ENCODE peak calls at places on chromosomes 1 and 21, in seven cellular contexts. One of them, this sample, is unnamed.

GRCh38 chr21:42207426-42207825 is 11.5 kb upstream of the ABCG1 start:
- DNase-seq in sigmoid colon: no peak
- DNase-seq in SK-N-SH: no peak
- DNase-seq in transverse colon: no peak
- DNase-seq in suprapubic skin: peak
- DNase-seq in K562: no peak
- DNase-seq in esophagus muscularis mucosa: no peak
- DNase-seq in this sample: no peak

GRCh38 chr1:221174598-221174997 is 295.4 kb downstream of the HLX start:
- DNase-seq in transverse colon: no peak
- DNase-seq in esophagus muscularis mucosa: no peak
- DNase-seq in sigmoid colon: no peak
- DNase-seq in K562: no peak
- DNase-seq in suprapubic skin: no peak
- DNase-seq in SK-N-SH: no peak
- DNase-seq in this sample: no peak

GRCh38 chr1:59199734-59200376 is 97.0 kb upstream of the FGGY start:
- DNase-seq in sigmoid colon: no peak
- DNase-seq in esophagus muscularis mucosa: no peak
- DNase-seq in transverse colon: no peak
- DNase-seq in suprapubic skin: no peak
- DNase-seq in SK-N-SH: no peak
- DNase-seq in K562: no peak
- DNase-seq in this sample: no peak

GRCh38 chr1:53206735-53207379 is 10.2 kb downstream of the CPT2 start:
- DNase-seq in SK-N-SH: no peak
- DNase-seq in K562: no peak
- DNase-seq in transverse colon: no peak
- DNase-seq in sigmoid colon: no peak
- DNase-seq in esophagus muscularis mucosa: no peak
- DNase-seq in suprapubic skin: no peak
- DNase-seq in this sample: no peak

GRCh38 chr1:16122916-16123315 is 33.0 kb downstream of the EPHA2 start:
- DNase-seq in sigmoid colon: peak
- DNase-seq in K562: no peak
- DNase-seq in suprapubic skin: no peak
- DNase-seq in transverse colon: no peak
- DNase-seq in SK-N-SH: no peak
- DNase-seq in esophagus muscularis mucosa: no peak
- DNase-seq in this sample: peak

GRCh38 chr1:109199710-109200109 is 14.0 kb upstream of the SARS1 start:
- DNase-seq in sigmoid colon: no peak
- DNase-seq in suprapubic skin: no peak
- DNase-seq in transverse colon: no peak
- DNase-seq in SK-N-SH: no peak
- DNase-seq in esophagus muscularis mucosa: no peak
- DNase-seq in K562: no peak
- DNase-seq in this sample: peak

GRCh38 chr1:36151845-36152203 is 2.5 kb upstream of the TRAPPC3 start:
- DNase-seq in K562: no peak
- DNase-seq in esophagus muscularis mucosa: no peak
- DNase-seq in suprapubic skin: no peak
- DNase-seq in transverse colon: peak
- DNase-seq in sigmoid colon: no peak
- DNase-seq in SK-N-SH: no peak
- DNase-seq in this sample: no peak

GRCh38 chr1:149849246-149849946 is 50.0 kb upstream of the BOLA1 start:
- DNase-seq in suprapubic skin: no peak
- DNase-seq in esophagus muscularis mucosa: no peak
- DNase-seq in SK-N-SH: no peak
- DNase-seq in sigmoid colon: no peak
- DNase-seq in transverse colon: no peak
- DNase-seq in K562: no peak
- DNase-seq in this sample: peak

GRCh38 chr1:154906621-154907081 is 29.9 kb downstream of the PMVK start:
- DNase-seq in transverse colon: peak
- DNase-seq in SK-N-SH: no peak
- DNase-seq in K562: no peak
- DNase-seq in suprapubic skin: no peak
- DNase-seq in sigmoid colon: peak
- DNase-seq in esophagus muscularis mucosa: no peak
- DNase-seq in this sample: peak

GRCh38 chr1:1344672-1345361 is 4.4 kb downstream of the DVL1 start:
- DNase-seq in esophagus muscularis mucosa: no peak
- DNase-seq in sigmoid colon: no peak
- DNase-seq in transverse colon: peak
- DNase-seq in suprapubic skin: no peak
- DNase-seq in K562: peak
- DNase-seq in SK-N-SH: peak
- DNase-seq in this sample: no peak

GRCh38 chr1:222042120-222042519 is 300.2 kb upstream of the DUSP10 start:
- DNase-seq in esophagus muscularis mucosa: no peak
- DNase-seq in sigmoid colon: no peak
- DNase-seq in SK-N-SH: no peak
- DNase-seq in K562: no peak
- DNase-seq in suprapubic skin: no peak
- DNase-seq in transverse colon: no peak
- DNase-seq in this sample: no peak

GRCh38 chr21:25887646-25888321 is 153.0 kb downstream of the GABPA start:
- DNase-seq in SK-N-SH: no peak
- DNase-seq in transverse colon: peak
- DNase-seq in esophagus muscularis mucosa: no peak
- DNase-seq in suprapubic skin: no peak
- DNase-seq in K562: no peak
- DNase-seq in sigmoid colon: no peak
- DNase-seq in this sample: no peak

GRCh38 chr1:2821970-2822620 is 20.6 kb upstream of the TTC34 start:
- DNase-seq in K562: peak
- DNase-seq in SK-N-SH: peak
- DNase-seq in esophagus muscularis mucosa: no peak
- DNase-seq in sigmoid colon: no peak
- DNase-seq in suprapubic skin: no peak
- DNase-seq in transverse colon: peak
- DNase-seq in this sample: no peak

GRCh38 chr1:92923664-92924063 is 37.6 kb downstream of the DIPK1A start:
- DNase-seq in sigmoid colon: no peak
- DNase-seq in SK-N-SH: no peak
- DNase-seq in suprapubic skin: no peak
- DNase-seq in esophagus muscularis mucosa: no peak
- DNase-seq in transverse colon: no peak
- DNase-seq in K562: no peak
- DNase-seq in this sample: no peak

GRCh38 chr1:235714205-235714897 is 64.8 kb upstream of the GNG4 start:
- DNase-seq in esophagus muscularis mucosa: no peak
- DNase-seq in K562: no peak
- DNase-seq in suprapubic skin: no peak
- DNase-seq in transverse colon: no peak
- DNase-seq in sigmoid colon: no peak
- DNase-seq in SK-N-SH: no peak
- DNase-seq in this sample: no peak

GRCh38 chr1:212691561-212692071 is 8.0 kb downstream of the BATF3 start:
- DNase-seq in K562: no peak
- DNase-seq in transverse colon: no peak
- DNase-seq in sigmoid colon: no peak
- DNase-seq in esophagus muscularis mucosa: no peak
- DNase-seq in suprapubic skin: peak
- DNase-seq in SK-N-SH: no peak
- DNase-seq in this sample: no peak

GRCh38 chr1:219507432-219507831 is 105.5 kb downstream of the ZC3H11B start:
- DNase-seq in suprapubic skin: no peak
- DNase-seq in K562: no peak
- DNase-seq in esophagus muscularis mucosa: no peak
- DNase-seq in sigmoid colon: no peak
- DNase-seq in transverse colon: no peak
- DNase-seq in SK-N-SH: no peak
- DNase-seq in this sample: no peak

GRCh38 chr21:28754127-28754611 is 238.5 kb downstream of the LTN1 start:
- DNase-seq in K562: no peak
- DNase-seq in sigmoid colon: peak
- DNase-seq in transverse colon: peak
- DNase-seq in suprapubic skin: no peak
- DNase-seq in SK-N-SH: no peak
- DNase-seq in esophagus muscularis mucosa: no peak
- DNase-seq in this sample: no peak

GRCh38 chr21:44498280-44498964 is 41.6 kb downstream of the KRTAP10-1 start:
- DNase-seq in transverse colon: no peak
- DNase-seq in esophagus muscularis mucosa: no peak
- DNase-seq in suprapubic skin: no peak
- DNase-seq in K562: no peak
- DNase-seq in SK-N-SH: no peak
- DNase-seq in sigmoid colon: no peak
- DNase-seq in this sample: no peak

GRCh38 chr1:15678578-15678977 is 5.5 kb upstream of the PLEKHM2 start:
- DNase-seq in transverse colon: no peak
- DNase-seq in esophagus muscularis mucosa: no peak
- DNase-seq in K562: no peak
- DNase-seq in suprapubic skin: no peak
- DNase-seq in sigmoid colon: no peak
- DNase-seq in SK-N-SH: no peak
- DNase-seq in this sample: peak

GRCh38 chr21:43276811-43277210 is 108.0 kb downstream of the CRYAA start:
- DNase-seq in SK-N-SH: no peak
- DNase-seq in esophagus muscularis mucosa: no peak
- DNase-seq in transverse colon: no peak
- DNase-seq in K562: no peak
- DNase-seq in suprapubic skin: no peak
- DNase-seq in sigmoid colon: no peak
- DNase-seq in this sample: no peak

DNA sequence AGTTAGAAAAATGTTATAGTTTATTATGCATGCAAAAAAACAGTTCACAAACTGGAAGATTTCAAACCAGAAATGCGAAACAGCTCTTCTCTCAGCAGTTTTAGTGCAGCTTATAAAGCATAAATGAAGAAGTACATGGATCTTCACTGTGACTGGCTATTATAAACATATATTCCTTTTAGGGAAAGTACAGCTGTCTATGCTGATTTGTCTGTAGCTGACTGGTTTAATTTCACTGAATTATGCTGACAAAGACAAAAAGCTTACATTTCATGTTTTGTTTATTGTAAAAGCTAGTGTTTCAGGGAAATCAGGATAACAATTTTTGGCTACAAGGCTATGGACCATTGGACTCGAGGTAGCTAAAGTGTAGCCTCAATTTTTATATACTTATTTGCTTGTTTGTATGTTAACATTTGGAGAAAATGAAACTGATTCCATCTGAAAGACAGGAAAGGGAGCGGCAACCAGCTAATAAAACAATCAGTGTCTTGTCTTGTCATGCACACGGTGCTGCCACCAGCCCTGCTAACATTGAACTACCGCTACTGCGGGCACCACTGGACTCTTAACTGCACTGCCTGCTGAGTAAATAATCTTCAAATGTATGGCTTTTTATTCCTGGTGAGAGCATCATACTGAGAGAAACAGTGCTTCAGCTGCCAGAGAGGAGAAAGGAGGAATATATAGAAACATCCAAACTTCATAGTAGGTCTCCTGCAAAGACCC is 480.1 kb downstream of the COL11A1 start:
- DNase-seq in K562: no peak
- DNase-seq in SK-N-SH: peak
- DNase-seq in suprapubic skin: no peak
- DNase-seq in esophagus muscularis mucosa: no peak
- DNase-seq in transverse colon: no peak
- DNase-seq in sigmoid colon: no peak
- DNase-seq in this sample: no peak
- TF ChIP-seq POLR2AphosphoS5 in K562: no peak
- TF ChIP-seq POLR2AphosphoS5 in SK-N-SH: no peak
- TF ChIP-seq POLR2AphosphoS5 in suprapubic skin: no peak
- TF ChIP-seq POLR2AphosphoS5 in esophagus muscularis mucosa: no peak
- TF ChIP-seq POLR2AphosphoS5 in transverse colon: no peak
- TF ChIP-seq POLR2AphosphoS5 in sigmoid colon: no peak
- TF ChIP-seq POLR2AphosphoS5 in this sample: no peak

DNA sequence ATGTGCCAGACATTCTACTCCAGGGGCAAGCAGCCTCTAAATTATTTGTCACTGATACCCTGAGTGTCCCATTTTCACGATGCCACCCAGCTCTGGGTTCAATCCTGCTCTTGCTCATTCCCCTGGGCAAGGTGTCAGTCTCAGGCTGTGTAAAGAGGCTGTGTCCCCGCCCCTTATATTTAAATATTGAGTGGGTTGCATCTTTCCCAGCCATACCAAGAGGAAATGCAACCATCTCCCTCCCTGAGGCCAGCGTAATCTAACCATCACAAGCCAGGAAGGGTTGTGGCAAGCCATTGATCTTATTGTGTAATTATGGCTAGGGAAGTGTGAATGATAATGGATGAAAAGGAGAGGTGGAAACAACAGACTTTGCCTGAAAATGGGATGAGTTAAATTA is 54.7 kb upstream of the CLDN14 start:
- DNase-seq in transverse colon: no peak
- DNase-seq in SK-N-SH: no peak
- DNase-seq in suprapubic skin: peak
- DNase-seq in sigmoid colon: no peak
- DNase-seq in esophagus muscularis mucosa: no peak
- DNase-seq in K562: no peak
- DNase-seq in this sample: no peak
- TF ChIP-seq POLR2AphosphoS5 in transverse colon: no peak
- TF ChIP-seq POLR2AphosphoS5 in SK-N-SH: no peak
- TF ChIP-seq POLR2AphosphoS5 in suprapubic skin: no peak
- TF ChIP-seq POLR2AphosphoS5 in sigmoid colon: no peak
- TF ChIP-seq POLR2AphosphoS5 in esophagus muscularis mucosa: no peak
- TF ChIP-seq POLR2AphosphoS5 in K562: no peak
- TF ChIP-seq POLR2AphosphoS5 in this sample: no peak

DNA sequence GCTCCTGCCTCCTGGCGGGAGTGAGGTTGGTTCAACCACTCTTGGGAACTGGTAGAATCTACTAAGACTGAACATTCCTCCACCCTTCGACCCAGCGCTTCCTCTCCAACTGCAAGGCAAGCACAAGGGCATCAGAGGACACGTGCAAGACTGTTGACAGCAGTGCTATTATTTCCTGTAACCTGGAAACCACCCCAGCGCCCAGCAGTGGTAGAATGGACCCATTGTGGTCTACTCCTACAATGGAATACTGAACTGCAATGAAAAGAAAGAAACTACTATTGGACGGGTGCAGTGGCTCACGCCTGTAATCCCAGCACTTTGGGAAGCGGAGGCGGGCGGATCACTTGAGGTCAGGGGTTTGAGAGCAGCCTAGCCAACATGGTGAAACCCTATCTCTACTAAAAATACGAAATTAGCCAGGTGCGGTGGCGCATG is 33.0 kb upstream of the TARDBP start:
- DNase-seq in transverse colon: peak
- DNase-seq in esophagus muscularis mucosa: no peak
- DNase-seq in suprapubic skin: peak
- DNase-seq in K562: no peak
- DNase-seq in sigmoid colon: peak
- DNase-seq in SK-N-SH: no peak
- DNase-seq in this sample: peak
- TF ChIP-seq POLR2AphosphoS5 in transverse colon: no peak
- TF ChIP-seq POLR2AphosphoS5 in esophagus muscularis mucosa: peak
- TF ChIP-seq POLR2AphosphoS5 in suprapubic skin: no peak
- TF ChIP-seq POLR2AphosphoS5 in K562: no peak
- TF ChIP-seq POLR2AphosphoS5 in sigmoid colon: peak
- TF ChIP-seq POLR2AphosphoS5 in SK-N-SH: no peak
- TF ChIP-seq POLR2AphosphoS5 in this sample: no peak

DNA sequence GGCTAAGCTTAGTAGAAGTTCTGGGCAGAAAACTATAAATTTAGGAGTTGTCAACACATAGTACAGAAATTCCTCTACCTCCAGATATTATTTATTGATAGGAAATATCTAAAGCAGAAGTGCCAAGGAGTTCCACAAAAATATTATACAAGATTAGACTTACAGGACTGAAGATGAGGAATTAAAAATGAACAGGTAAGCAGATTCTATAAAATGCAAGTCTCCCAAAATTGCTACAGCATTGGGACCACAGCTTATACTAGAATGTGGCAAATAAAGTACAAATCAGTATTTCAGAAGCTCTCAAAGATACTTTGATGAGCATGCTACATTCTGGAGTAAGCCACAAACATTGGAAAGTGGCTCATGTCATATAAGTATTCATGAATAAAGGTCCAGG is 50.1 kb upstream of the CACYBP start:
- DNase-seq in transverse colon: no peak
- DNase-seq in K562: no peak
- DNase-seq in sigmoid colon: no peak
- DNase-seq in SK-N-SH: no peak
- DNase-seq in suprapubic skin: no peak
- DNase-seq in esophagus muscularis mucosa: no peak
- DNase-seq in this sample: no peak
- TF ChIP-seq POLR2AphosphoS5 in transverse colon: no peak
- TF ChIP-seq POLR2AphosphoS5 in K562: no peak
- TF ChIP-seq POLR2AphosphoS5 in sigmoid colon: no peak
- TF ChIP-seq POLR2AphosphoS5 in SK-N-SH: no peak
- TF ChIP-seq POLR2AphosphoS5 in suprapubic skin: no peak
- TF ChIP-seq POLR2AphosphoS5 in esophagus muscularis mucosa: no peak
- TF ChIP-seq POLR2AphosphoS5 in this sample: no peak

This sample was measured in HL-60.